ENCODE peak calls at places on chromosomes 16 and 17, in six cellular contexts. W is AG04450, Y is esophagus muscularis mucosa, A is B cell, Q is thyroid gland, L is fibroblast of lung. U is an unnamed sample.

GRCh38 chr17:9072626-9073339 is 51.5 kb downstream of the NTN1 start:
- DNase-seq in W (no peak), Q (peak; percentile 17), A (no peak), Y (no peak), L (no peak), U (no peak)

GRCh38 chr17:61514491-61514890 is 62.3 kb downstream of the TBX4 start:
- DNase-seq in Q (no peak), A (no peak), L (no peak), Y (peak; percentile 34), W (no peak), U (no peak)

GRCh38 chr17:21058098-21058893 is 15.5 kb upstream of the USP22 start:
- DNase-seq in W (no peak), Q (no peak), Y (no peak), L (peak; percentile 13), A (no peak), U (no peak)

GRCh38 chr16:15853021-15853420 is 3.8 kb downstream of the MYH11 start:
- DNase-seq in A (no peak), L (no peak), W (no peak), Q (no peak), Y (no peak), U (no peak)

GRCh38 chr17:27975146-27976011 is 67.1 kb upstream of the NLK start:
- DNase-seq in Q (no peak), Y (no peak), L (no peak), W (peak; percentile 4), A (no peak), U (no peak)

GRCh38 chr17:77596491-77597420 is 361.7 kb upstream of the TNRC6C start:
- DNase-seq in W (no peak), L (no peak), Y (no peak), Q (no peak), A (no peak), U (no peak)

GRCh38 chr16:23207485-23207884 is 24.9 kb downstream of the SCNN1G start:
- DNase-seq in Q (no peak), L (no peak), Y (no peak), W (no peak), A (no peak), U (no peak)

GRCh38 chr17:29253037-29253436 is 6.4 kb downstream of the CRYBA1 start:
- DNase-seq in Y (no peak), L (no peak), W (no peak), Q (no peak), A (no peak), U (no peak)

GRCh38 chr17:45227101-45227591 is 5.5 kb downstream of the FMNL1 start:
- DNase-seq in Y (no peak), W (no peak), Q (no peak), A (peak; percentile 58), L (peak; percentile 28), U (peak; percentile 66)

GRCh38 chr16:79170565-79171242 is 429.8 kb downstream of the MAF start:
- DNase-seq in Y (no peak), Q (peak; percentile 6), L (peak; percentile 78), W (no peak), A (no peak), U (no peak)

GRCh38 chr17:16491703-16492612 is at the start of gene LRRC75A:
- DNase-seq in A (peak; percentile 95), W (no peak), L (peak; percentile 20), Q (peak; percentile 48), Y (no peak), U (peak; percentile 83)

GRCh38 chr17:59620518-59621259 is 994 bp downstream of the CLTC start:
- DNase-seq in L (no peak), W (no peak), Y (no peak), Q (peak; percentile 58), A (no peak), U (peak; percentile 51)

GRCh38 chr17:29930399-29931010 is 477 bp upstream of the SSH2 start:
- DNase-seq in A (no peak), Q (peak; percentile 10), Y (no peak), L (peak; percentile 60), W (no peak), U (no peak)

GRCh38 chr16:10539256-10539655 is 41.1 kb downstream of the EMP2 start:
- DNase-seq in A (no peak), L (no peak), W (no peak), Y (no peak), Q (no peak), U (no peak)

GRCh38 chr16:85842435-85842834 is 42.9 kb downstream of the COX4I1 start:
- DNase-seq in L (no peak), A (no peak), Q (no peak), Y (no peak), W (no peak), U (no peak)

GRCh38 chr16:85840395-85840794 is 40.9 kb downstream of the COX4I1 start:
- DNase-seq in W (no peak), Q (no peak), A (no peak), L (no peak), Y (no peak), U (no peak)

GRCh38 chr16:85839681-85840240 is 40.3 kb downstream of the COX4I1 start:
- DNase-seq in Q (no peak), A (no peak), Y (no peak), L (no peak), W (no peak), U (no peak)

GRCh38 chr16:85838876-85839585 is 39.5 kb downstream of the COX4I1 start:
- DNase-seq in L (no peak), A (no peak), W (no peak), Y (no peak), Q (no peak), U (no peak)

DNA sequence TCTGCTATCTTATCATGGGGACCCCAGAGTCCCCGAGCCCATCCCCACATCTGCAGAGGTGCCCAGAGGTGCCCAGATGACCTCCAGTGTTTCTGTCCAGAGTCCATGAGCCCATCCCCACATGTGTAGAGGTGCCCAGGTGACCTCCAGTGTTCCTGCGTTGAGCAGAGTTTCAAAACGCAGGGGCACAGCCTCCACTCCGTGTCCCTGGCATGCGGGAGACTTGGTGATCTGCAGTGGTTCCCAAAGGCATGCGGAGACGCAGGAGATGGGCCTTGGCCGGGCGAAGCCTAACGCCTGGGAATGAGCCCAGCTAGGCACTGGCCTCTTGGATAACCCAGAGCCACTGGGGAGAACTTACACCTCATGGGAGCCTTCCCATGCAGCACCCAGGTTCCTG is 41.3 kb downstream of the COX4I1 start:
- DNase-seq in A (no peak), Y (no peak), L (no peak), W (no peak), Q (no peak), U (no peak)
- TF ChIP-seq CTCF in A (no peak), Y (no peak), L (no peak), W (no peak), Q (no peak), U (no peak)

GRCh38 chr17:63445065-63445464 is 1.0 kb downstream of the CYB561 start:
- DNase-seq in Q (no peak), L (no peak), Y (no peak), W (no peak), A (no peak), U (no peak)

GRCh38 chr17:63446981-63447687 is 1.0 kb upstream of the CYB561 start:
- DNase-seq in Q (peak; percentile 36), L (no peak), A (peak; percentile 73), W (no peak), Y (no peak), U (no peak)

GRCh38 chr17:63446218-63446980 is at the start of gene CYB561:
- DNase-seq in W (no peak), Y (no peak), Q (peak; percentile 87), L (peak; percentile 59), A (peak; percentile 99), U (peak; percentile 90)

GRCh38 chr17:63444457-63444856 is 1.6 kb downstream of the CYB561 start:
- DNase-seq in Y (no peak), Q (no peak), L (no peak), A (no peak), W (no peak), U (no peak)

DNA sequence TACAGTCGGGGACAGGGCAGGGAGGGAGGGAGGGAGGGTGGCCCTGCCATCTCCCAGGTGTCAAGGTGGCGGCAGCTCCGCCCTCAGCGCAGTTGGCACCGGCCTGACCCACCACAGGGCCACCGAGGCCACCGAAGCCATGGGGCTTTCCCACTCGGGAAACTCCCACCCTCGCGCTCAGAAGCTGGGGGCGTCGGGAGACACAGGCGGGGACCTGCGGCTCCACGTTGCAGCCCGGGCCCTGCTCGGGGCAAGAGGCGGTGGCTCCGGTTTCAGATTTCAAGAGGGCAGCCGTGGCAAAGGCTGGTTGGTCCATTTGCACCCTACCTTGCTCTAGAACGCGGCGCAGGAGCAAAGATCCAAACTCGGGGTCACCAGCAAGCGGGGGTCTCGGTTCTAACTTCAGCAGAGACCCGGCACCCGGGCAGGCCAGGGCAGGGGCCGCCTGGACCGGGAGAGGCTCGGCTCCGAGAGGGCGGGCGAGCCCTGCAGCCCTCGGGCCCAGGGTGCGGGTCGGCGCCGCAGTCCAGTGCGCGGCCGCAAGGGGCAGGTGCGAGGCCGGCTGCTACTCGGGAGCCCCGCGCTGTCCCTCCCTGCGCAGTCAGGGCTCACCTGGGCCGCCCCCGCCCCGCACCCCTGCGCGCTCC is 412 bp downstream of the CYB561 start:
- DNase-seq in L (no peak), Y (no peak), A (peak; percentile 87), Q (peak; percentile 69), W (no peak), U (peak; percentile 64)
- TF ChIP-seq CTCF in L (peak; percentile 16), Y (peak; percentile 39), A (peak; percentile 59), Q (peak; percentile 66), W (peak; percentile 37), U (peak; percentile 23)

DNA sequence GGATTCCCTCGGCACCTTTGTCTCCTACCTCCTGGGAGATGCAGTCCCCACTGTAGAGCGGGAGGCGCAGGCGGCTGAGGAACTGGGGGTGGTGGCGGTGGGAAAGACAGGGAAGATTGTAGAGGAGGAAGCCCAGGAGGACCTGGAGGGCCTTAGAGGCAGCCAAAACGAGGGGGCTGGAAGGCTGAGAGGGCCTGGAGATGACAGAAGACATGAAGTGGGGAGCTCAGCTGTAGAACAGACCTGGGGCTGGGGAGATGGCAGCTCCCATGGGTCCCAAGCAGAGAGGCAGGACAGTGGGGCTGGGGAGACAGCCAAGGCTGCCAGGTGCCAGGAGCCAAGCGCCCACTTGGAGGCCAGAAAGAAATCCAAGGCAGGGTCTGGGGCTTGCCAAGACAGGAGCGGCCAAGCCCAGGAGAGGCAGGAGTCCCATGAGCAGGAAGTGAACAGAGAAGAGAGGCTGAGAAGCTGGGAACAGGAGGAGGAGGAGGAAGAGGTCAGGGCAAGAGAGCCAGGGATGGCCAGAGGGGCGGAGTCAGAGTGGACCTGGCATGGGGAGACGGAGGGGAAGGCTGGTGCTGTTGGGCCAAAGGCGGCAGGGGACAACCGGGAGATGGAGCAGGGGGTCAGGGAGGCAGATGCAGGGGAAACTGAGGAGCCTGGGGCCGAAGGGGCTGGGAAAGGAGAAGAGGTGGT is 803 bp downstream of the APOBR start:
- DNase-seq in A (no peak), W (no peak), L (no peak), Q (peak; percentile 36), Y (no peak), U (no peak)
- TF ChIP-seq CTCF in A (no peak), W (no peak), L (no peak), Q (no peak), Y (no peak), U (no peak)

GRCh38 chr16:89870440-89870839 is 3.0 kb upstream of the TCF25 start:
- DNase-seq in Q (no peak), L (no peak), A (no peak), Y (no peak), W (no peak), U (no peak)

GRCh38 chr16:89871895-89872294 is 1.5 kb upstream of the TCF25 start:
- DNase-seq in L (no peak), Q (no peak), W (no peak), Y (no peak), A (no peak), U (no peak)

GRCh38 chr16:89873822-89874689 is 664 bp downstream of the TCF25 start:
- DNase-seq in Y (peak; percentile 100), Q (peak; percentile 85), A (peak; percentile 96), W (peak; percentile 94), L (peak; percentile 98), U (peak; percentile 98)

GRCh38 chr16:89869911-89870310 is 3.5 kb upstream of the TCF25 start:
- DNase-seq in L (no peak), Q (no peak), W (no peak), Y (no peak), A (no peak), U (no peak)

GRCh38 chr16:89873109-89873821 is at the start of gene TCF25:
- DNase-seq in A (peak; percentile 96), Q (peak; percentile 74), W (peak; percentile 56), Y (peak; percentile 93), L (peak; percentile 88), U (peak; percentile 94)
- TF ChIP-seq CTCF in A (no peak), Q (no peak), W (no peak), Y (no peak), L (no peak), U (no peak)